ENCODE peak calls at places on chromosomes 11 and 22, in six cellular contexts. H is adrenal gland; X is NCI-H1092; M is stimulated activated CD8-positive, alpha-beta memory T cell treated with anti-CD3 and anti-CD28 coated beads, Interleukin-4, amount 100 ng/mL, for 4 hours; I is GDM1; N is dorsolateral prefrontal cortex. O is an unnamed sample.

GRCh38 chr22:17943533-17944204 is 80.7 kb downstream of the MICAL3 start:
- DNase-seq in H (no peak), X (no peak), M (no peak), I (no peak), N (no peak), O (no peak)

GRCh38 chr22:20173246-20173645 is 22.4 kb upstream of the CCDC188 start:
- DNase-seq in H (no peak), X (no peak), M (no peak), I (no peak), N (no peak), O (no peak)

GRCh38 chr22:20212754-20213699 is 55.1 kb downstream of the RTN4R start:
- DNase-seq in H (no peak), X (no peak), M (no peak), I (no peak), N (peak), O (peak)

GRCh38 chr11:45224766-45225165 is 61.4 kb downstream of the SYT13 start:
- DNase-seq in H (no peak), X (no peak), M (no peak), I (no peak), N (no peak), O (no peak)

GRCh38 chr22:28187612-28188011 is 268.6 kb upstream of the PITPNB start:
- DNase-seq in H (no peak), X (no peak), M (no peak), I (no peak), N (no peak), O (no peak)

GRCh38 chr11:120098503-120099054 is 39.3 kb downstream of the TRIM29 start:
- DNase-seq in H (no peak), X (no peak), M (no peak), I (no peak), N (no peak), O (no peak)

GRCh38 chr11:57425565-57426438 is 1.1 kb downstream of the SLC43A3 start:
- DNase-seq in H (peak), X (no peak), M (no peak), I (no peak), N (no peak), O (no peak)

GRCh38 chr11:19766206-19766605 is 53.6 kb downstream of the NAV2 start:
- DNase-seq in H (no peak), X (no peak), M (no peak), I (no peak), N (no peak), O (no peak)

GRCh38 chr11:74730601-74731260 is 495 bp downstream of the CHRDL2 start:
- DNase-seq in H (no peak), X (no peak), M (no peak), I (no peak), N (no peak), O (no peak)

GRCh38 chr22:36156515-36157419 is 3.8 kb downstream of the APOL3 start:
- DNase-seq in H (peak), X (no peak), M (peak), I (peak), N (peak), O (peak)

GRCh38 chr11:12110714-12111481 is 508 bp downstream of the MICAL2 start:
- DNase-seq in H (peak), X (no peak), M (no peak), I (no peak), N (no peak), O (peak)

GRCh38 chr22:22893077-22893805 is 5.6 kb downstream of the IGLL5 start:
- DNase-seq in H (no peak), X (no peak), M (no peak), I (no peak), N (peak), O (no peak)

GRCh38 chr22:18028817-18029527 is 4.6 kb upstream of the MICAL3 start:
- DNase-seq in H (peak), X (no peak), M (no peak), I (no peak), N (no peak), O (no peak)

GRCh38 chr11:111231836-111232235 is 13.7 kb upstream of the POU2AF2 start:
- DNase-seq in H (no peak), X (no peak), M (no peak), I (no peak), N (no peak), O (no peak)

GRCh38 chr11:14454861-14455632 is 44.6 kb downstream of the COPB1 start:
- DNase-seq in H (peak), X (no peak), M (no peak), I (no peak), N (no peak), O (no peak)

GRCh38 chr22:38761202-38762162 is 5.7 kb upstream of the SUN2 start:
- DNase-seq in H (no peak), X (no peak), M (no peak), I (no peak), N (no peak), O (no peak)

GRCh38 chr11:96134622-96135021 is 208.4 kb downstream of the MAML2 start:
- DNase-seq in H (no peak), X (no peak), M (no peak), I (peak), N (no peak), O (no peak)

GRCh38 chr22:48323746-48324145 is 1503.9 kb downstream of the BRD1 start:
- DNase-seq in H (no peak), X (no peak), M (no peak), I (no peak), N (peak), O (no peak)

GRCh38 chr11:130873766-130874165 is 42.5 kb downstream of the SNX19 start:
- DNase-seq in H (no peak), X (no peak), M (no peak), I (no peak), N (no peak), O (no peak)

GRCh38 chr22:50267591-50268390 is 2.4 kb downstream of the MAPK11 start:
- DNase-seq in H (peak), X (no peak), M (no peak), I (no peak), N (no peak), O (no peak)

GRCh38 chr11:4194889-4195288 is 100.3 kb downstream of the RRM1 start:
- DNase-seq in H (no peak), X (no peak), M (no peak), I (no peak), N (no peak), O (no peak)

GRCh38 chr22:49975543-49976389 is 15.2 kb downstream of the PIM3 start:
- DNase-seq in H (no peak), X (no peak), M (peak), I (no peak), N (peak), O (peak)

GRCh38 chr22:38418589-38418988 is 36.4 kb downstream of the KCNJ4 start:
- DNase-seq in H (no peak), X (no peak), M (no peak), I (no peak), N (no peak), O (no peak)

GRCh38 chr22:50218996-50219727 is 18.4 kb downstream of the SELENOO start:
- DNase-seq in H (peak), X (peak), M (no peak), I (no peak), N (no peak), O (peak)

GRCh38 chr11:123547180-123547579 is 107.2 kb downstream of the SCN3B start:
- DNase-seq in H (no peak), X (no peak), M (no peak), I (no peak), N (no peak), O (no peak)

GRCh38 chr11:100667449-100667848 is 19.6 kb upstream of the ARHGAP42 start:
- DNase-seq in H (no peak), X (no peak), M (no peak), I (no peak), N (no peak), O (no peak)

GRCh38 chr11:62652156-62653006 is 721 bp downstream of the INTS5 start:
- DNase-seq in H (no peak), X (no peak), M (no peak), I (no peak), N (no peak), O (no peak)

GRCh38 chr11:77109236-77110019 is 6.8 kb downstream of the OMP start:
- DNase-seq in H (peak), X (peak), M (no peak), I (no peak), N (no peak), O (peak)